ENCODE peak calls at places on chromosomes 12 and 14, in ten cellular contexts. G is gastrocnemius medialis, C is A549, B is astrocyte, O is dorsolateral prefrontal cortex, Z is fibroblast of lung, F is lung, S is heart right ventricle, U is PC-3, W is upper lobe of right lung. I is an unnamed sample.

GRCh38 chr14:67831122-67831521 is 11.5 kb downstream of the RAD51B start:
- DNase-seq in G (no peak), C (no peak), B (no peak), O (no peak), Z (no peak), F (no peak), S (no peak), U (no peak), W (no peak), I (no peak)

GRCh38 chr12:4707306-4707705 is 12.9 kb upstream of the GALNT8 start:
- DNase-seq in G (no peak), C (no peak), B (no peak), O (no peak), Z (no peak), F (no peak), S (no peak), U (no peak), W (no peak), I (no peak)

GRCh38 chr12:84911331-84912190 is 1.0 kb downstream of the SLC6A15 start:
- DNase-seq in G (no peak), C (peak), B (peak), O (peak), Z (peak), F (no peak), S (no peak), U (peak), W (peak), I (peak)

GRCh38 chr12:67827820-67828383 is 161.3 kb upstream of the IFNG-AS1 start:
- DNase-seq in G (peak), C (peak), B (peak), O (no peak), Z (peak), F (no peak), S (no peak), U (peak), W (no peak), I (peak)

GRCh38 chr12:48031135-48031960 is 27.1 kb upstream of the COL2A1 start:
- DNase-seq in G (no peak), C (no peak), B (no peak), O (no peak), Z (no peak), F (no peak), S (no peak), U (no peak), W (no peak), I (no peak)

GRCh38 chr14:71135496-71135895 is 228.2 kb downstream of the PCNX1 start:
- DNase-seq in G (no peak), C (no peak), B (no peak), O (no peak), Z (no peak), F (no peak), S (no peak), U (no peak), W (no peak), I (no peak)

GRCh38 chr12:102169922-102170698 is 27.5 kb downstream of the PMCH start:
- DNase-seq in G (no peak), C (peak), B (no peak), O (no peak), Z (peak), F (no peak), S (no peak), U (peak), W (no peak), I (peak)

GRCh38 chr12:4157122-4157521 is 116.4 kb upstream of the CCND2 start:
- DNase-seq in G (no peak), C (no peak), B (no peak), O (no peak), Z (no peak), F (no peak), S (no peak), U (no peak), W (no peak), I (peak)

GRCh38 chr14:99561827-99562226 is 42.2 kb downstream of the CCDC85C start:
- DNase-seq in G (no peak), C (no peak), B (no peak), O (no peak), Z (no peak), F (no peak), S (no peak), U (no peak), W (no peak), I (no peak)

GRCh38 chr14:87613856-87614255 is 379.1 kb downstream of the GALC start:
- DNase-seq in G (no peak), C (no peak), B (no peak), O (no peak), Z (peak), F (no peak), S (no peak), U (peak), W (no peak), I (peak)

GRCh38 chr12:13362260-13362841 is 165.8 kb downstream of the EMP1 start:
- DNase-seq in G (peak), C (peak), B (peak), O (peak), Z (peak), F (peak), S (peak), U (peak), W (peak), I (peak)

GRCh38 chr14:33040548-33041140 is 102.0 kb downstream of the NPAS3 start:
- DNase-seq in G (no peak), C (no peak), B (peak), O (no peak), Z (no peak), F (no peak), S (no peak), U (no peak), W (no peak), I (no peak)

GRCh38 chr14:20782280-20782890 is 1.3 kb downstream of the RNASE6 start:
- DNase-seq in G (no peak), C (no peak), B (no peak), O (no peak), Z (no peak), F (no peak), S (no peak), U (peak), W (no peak), I (no peak)

DNA sequence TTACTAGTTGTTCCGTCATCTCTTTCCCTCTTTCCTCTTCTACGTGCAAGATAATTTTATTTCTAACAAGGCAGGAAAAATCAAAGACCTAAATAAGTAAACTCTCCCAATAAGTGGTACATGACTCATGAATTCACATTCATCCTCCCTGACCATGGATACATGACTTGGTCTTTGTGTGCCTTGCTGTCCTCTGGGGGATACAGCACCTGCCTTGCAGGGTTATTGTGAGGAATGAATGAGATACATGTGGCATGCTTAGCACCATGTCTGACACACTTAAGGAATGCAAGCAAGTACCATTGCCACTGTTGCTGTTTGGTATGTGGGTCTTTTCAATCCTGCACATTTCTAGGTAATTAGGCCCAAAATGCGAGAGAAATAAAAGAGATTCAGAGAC is 208.4 kb downstream of the DPF3 start:
- DNase-seq in G (no peak), C (no peak), B (no peak), O (no peak), Z (peak), F (no peak), S (no peak), U (no peak), W (no peak), I (no peak)
- H3K27ac ChIP-seq in G (no peak), C (no peak), B (no peak), O (no peak), Z (no peak), F (no peak), S (no peak), U (no peak), W (no peak), I (no peak)

DNA sequence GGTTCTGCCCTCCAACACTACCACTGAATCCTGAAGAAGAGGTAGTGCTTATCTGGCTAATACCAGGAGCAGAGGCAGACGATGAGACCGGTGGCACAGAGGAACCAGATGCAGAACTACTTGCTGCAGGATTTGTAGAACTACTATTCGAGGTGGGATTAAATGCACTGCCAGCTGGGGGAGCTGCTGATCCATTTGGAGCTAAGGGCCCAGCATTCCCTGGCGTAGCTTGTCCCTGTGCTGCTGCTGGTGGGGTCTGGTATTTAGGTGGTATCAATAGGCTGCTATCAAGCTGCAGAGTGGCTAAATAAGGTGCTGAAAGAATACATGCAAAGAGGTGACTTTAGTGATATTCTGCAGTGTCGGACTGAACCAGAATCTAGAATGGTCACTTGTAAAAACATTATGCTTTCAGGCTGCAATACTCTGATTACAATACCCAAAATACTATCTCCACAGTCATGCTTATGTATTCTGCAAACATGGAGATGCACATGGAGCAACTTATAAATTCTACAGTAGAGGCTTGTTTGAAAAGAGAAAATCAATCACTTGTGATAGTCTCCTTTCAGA is 294.2 kb downstream of the MED13L start:
- DNase-seq in G (no peak), C (peak), B (no peak), O (no peak), Z (no peak), F (no peak), S (no peak), U (peak), W (no peak), I (no peak)
- TF ChIP-seq CTCF in G (peak), C (peak), B (no peak), O (no peak), Z (peak), F (no peak), S (peak), U (peak), W (no peak), I (peak)

DNA sequence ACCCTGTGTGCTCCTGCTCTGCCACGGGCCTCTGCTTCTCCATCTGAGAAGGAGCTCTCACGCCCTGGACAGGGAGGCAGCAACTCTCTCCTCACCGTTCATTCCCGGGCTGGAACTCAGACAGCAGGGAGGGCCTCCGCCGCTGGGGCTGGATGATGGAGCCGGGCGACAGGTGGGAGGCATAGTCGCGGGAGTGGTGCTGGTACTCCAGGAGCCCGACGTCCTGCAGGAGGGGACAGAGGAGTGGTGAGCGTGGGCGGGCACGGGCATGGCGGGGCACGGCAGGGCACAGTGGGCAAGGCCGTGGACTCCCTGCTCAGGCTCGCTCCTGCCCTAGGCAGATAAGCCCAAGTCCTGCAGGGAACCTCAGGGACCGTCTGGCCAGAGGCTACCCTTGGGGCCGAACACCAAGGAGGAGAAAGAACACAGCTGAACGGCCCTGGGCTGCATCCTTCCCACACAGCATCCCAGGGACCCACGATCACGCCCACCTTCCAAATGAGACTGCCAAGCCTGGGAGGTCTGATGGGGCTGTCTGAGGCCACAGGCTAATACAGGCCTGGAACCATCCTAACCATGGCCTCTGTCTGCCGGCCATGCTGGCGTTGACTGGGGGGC is 81.0 kb downstream of the NCOR2 start:
- DNase-seq in G (no peak), C (no peak), B (no peak), O (no peak), Z (no peak), F (no peak), S (peak), U (no peak), W (no peak), I (no peak)
- H3K27ac ChIP-seq in G (peak), C (no peak), B (no peak), O (peak), Z (no peak), F (no peak), S (peak), U (no peak), W (no peak), I (peak)

GRCh38 chr14:104293851-104294627 is 155.7 kb downstream of the KIF26A start:
- DNase-seq in G (no peak), C (peak), B (no peak), O (peak), Z (no peak), F (no peak), S (peak), U (peak), W (peak), I (no peak)
- TF ChIP-seq CTCF in G (no peak), C (peak), B (no peak), O (no peak), Z (no peak), F (no peak), S (peak), U (peak), W (no peak), I (no peak)

GRCh38 chr12:62481843-62482540 is 15.4 kb downstream of the MON2 start:
- DNase-seq in G (no peak), C (no peak), B (no peak), O (no peak), Z (no peak), F (no peak), S (no peak), U (no peak), W (no peak), I (no peak)
- H3K27ac ChIP-seq in G (no peak), C (no peak), B (no peak), O (peak), Z (no peak), F (no peak), S (no peak), U (no peak), W (no peak), I (no peak)

GRCh38 chr14:49173765-49174373 is 412.3 kb downstream of the RPS29 start:
- DNase-seq in G (no peak), C (peak), B (peak), O (no peak), Z (peak), F (peak), S (no peak), U (peak), W (no peak), I (peak)
- TF ChIP-seq CTCF in G (no peak), C (peak), B (peak), O (peak), Z (peak), F (peak), S (peak), U (peak), W (peak), I (peak)

GRCh38 chr14:84162658-84163057 is 1367.3 kb upstream of the FLRT2 start:
- DNase-seq in G (no peak), C (no peak), B (no peak), O (no peak), Z (no peak), F (no peak), S (no peak), U (no peak), W (no peak), I (no peak)
- H3K27ac ChIP-seq in G (no peak), C (no peak), B (no peak), O (no peak), Z (no peak), F (no peak), S (no peak), U (no peak), W (no peak), I (no peak)

GRCh38 chr12:26370098-26370497 is 174.7 kb downstream of the SSPN start:
- DNase-seq in G (no peak), C (no peak), B (no peak), O (no peak), Z (no peak), F (no peak), S (no peak), U (no peak), W (no peak), I (no peak)
- TF ChIP-seq CTCF in G (no peak), C (no peak), B (no peak), O (peak), Z (no peak), F (no peak), S (no peak), U (no peak), W (no peak), I (no peak)

GRCh38 chr14:91866511-91867295 is 633 bp downstream of the TC2N start:
- DNase-seq in G (no peak), C (no peak), B (no peak), O (no peak), Z (no peak), F (no peak), S (no peak), U (no peak), W (no peak), I (no peak)

GRCh38 chr14:91869556-91869955 is 2.2 kb upstream of the TC2N start:
- DNase-seq in G (no peak), C (no peak), B (no peak), O (no peak), Z (no peak), F (no peak), S (no peak), U (no peak), W (no peak), I (no peak)

GRCh38 chr14:91866061-91866460 is 1.3 kb downstream of the TC2N start:
- DNase-seq in G (no peak), C (no peak), B (peak), O (no peak), Z (peak), F (no peak), S (no peak), U (peak), W (no peak), I (no peak)

GRCh38 chr14:91870001-91870400 is 2.7 kb upstream of the TC2N start:
- DNase-seq in G (no peak), C (peak), B (no peak), O (no peak), Z (no peak), F (no peak), S (no peak), U (peak), W (no peak), I (peak)

GRCh38 chr14:91867316-91867988 is at the start of gene TC2N:
- DNase-seq in G (no peak), C (no peak), B (no peak), O (no peak), Z (no peak), F (no peak), S (no peak), U (no peak), W (no peak), I (no peak)
- H3K27ac ChIP-seq in G (no peak), C (no peak), B (no peak), O (no peak), Z (no peak), F (no peak), S (no peak), U (no peak), W (peak), I (no peak)

DNA sequence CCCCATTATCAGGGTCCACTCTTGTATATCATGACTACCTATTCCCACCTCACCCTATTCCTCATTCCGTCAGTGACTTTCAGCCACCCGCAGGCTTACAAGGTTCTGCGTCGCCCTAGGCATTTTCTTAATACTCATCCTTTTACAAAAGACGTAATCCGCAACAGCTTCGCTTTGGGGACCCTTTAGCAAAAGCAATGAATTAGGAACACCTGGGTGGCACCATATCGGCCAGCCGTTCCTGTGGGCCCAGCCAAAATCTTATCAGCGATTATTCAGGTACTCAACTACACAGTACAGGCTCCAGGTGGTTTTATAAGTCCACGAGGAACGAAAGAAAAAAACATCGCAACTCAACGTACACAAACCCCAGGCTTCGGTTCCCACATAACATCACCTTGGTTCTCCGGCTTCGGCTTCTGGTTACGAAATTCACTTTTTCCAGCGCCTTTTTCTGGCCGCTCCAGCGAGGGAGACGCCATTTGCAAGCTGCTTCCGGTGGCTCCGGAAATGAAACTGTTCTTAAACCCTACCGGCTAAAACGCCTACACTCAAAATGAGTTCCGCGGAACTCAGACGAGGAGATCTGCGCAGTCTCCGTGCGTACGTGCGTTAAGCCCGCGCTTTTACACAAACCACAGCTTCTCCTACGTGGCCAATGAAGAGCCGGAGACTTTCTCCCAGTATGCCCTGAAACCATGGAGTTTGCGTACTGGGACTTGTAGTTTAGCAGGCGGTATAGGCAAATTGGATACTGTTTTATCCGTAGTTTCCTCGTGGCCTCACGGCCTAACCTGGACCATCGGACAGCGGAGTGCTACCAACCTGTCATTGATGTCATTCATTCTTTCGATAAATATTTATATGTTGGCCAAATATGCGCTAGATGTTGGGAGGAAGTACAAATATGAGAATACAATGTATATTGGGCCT is at the start of gene KRR1:
- DNase-seq in G (peak), C (peak), B (peak), O (peak), Z (peak), F (peak), S (peak), U (peak), W (peak), I (peak)
- TF ChIP-seq CTCF in G (peak), C (no peak), B (no peak), O (peak), Z (peak), F (no peak), S (no peak), U (no peak), W (no peak), I (no peak)